ENCODE peak calls at places on chromosomes 3 and 15, in four cellular contexts. D is K562, J is GM12878, G is HepG2. Y is an unnamed sample.

GRCh38 chr3:13427662-13428603 is 7.8 kb upstream of the NUP210 start:
- DNase-seq in D (peak), J (no peak), G (no peak), Y (no peak)

GRCh38 chr15:64773606-64774555 is 1.5 kb downstream of the RBPMS2 start:
- DNase-seq in D (no peak), J (no peak), G (no peak), Y (no peak)

GRCh38 chr3:53811143-53811915 is 34.9 kb downstream of the CHDH start:
- DNase-seq in D (no peak), J (no peak), G (no peak), Y (no peak)

GRCh38 chr3:85912981-85913380 is 954.2 kb downstream of the CADM2 start:
- DNase-seq in D (no peak), J (no peak), G (peak), Y (no peak)

GRCh38 chr3:111412656-111413055 is 129.3 kb upstream of the CD96 start:
- DNase-seq in D (no peak), J (no peak), G (no peak), Y (no peak)

GRCh38 chr3:124592658-124593441 is 137.4 kb upstream of the UMPS start:
- DNase-seq in D (no peak), J (peak), G (no peak), Y (no peak)

GRCh38 chr3:46660543-46661523 is 32.6 kb downstream of the ALS2CL start:
- DNase-seq in D (no peak), J (no peak), G (no peak), Y (no peak)

GRCh38 chr3:66499881-66500574 is 794 bp downstream of the LRIG1 start:
- DNase-seq in D (no peak), J (no peak), G (no peak), Y (no peak)

GRCh38 chr15:86328658-86329057 is 249.0 kb downstream of the AGBL1 start:
- DNase-seq in D (no peak), J (no peak), G (no peak), Y (no peak)

GRCh38 chr3:197030379-197031314 is 1.0 kb upstream of the MELTF start:
- DNase-seq in D (peak), J (no peak), G (no peak), Y (no peak)

GRCh38 chr3:124064050-124064449 is 72.1 kb upstream of the ROPN1 start:
- DNase-seq in D (no peak), J (no peak), G (no peak), Y (no peak)

GRCh38 chr3:144128117-144128892 is 156.7 kb downstream of the DIPK2A start:
- DNase-seq in D (no peak), J (peak), G (no peak), Y (no peak)

GRCh38 chr3:125121246-125122010 is 65.6 kb upstream of the HEG1 start:
- DNase-seq in D (no peak), J (peak), G (no peak), Y (no peak)

GRCh38 chr15:86590461-86590860 is 510.8 kb downstream of the AGBL1 start:
- DNase-seq in D (no peak), J (no peak), G (no peak), Y (no peak)

GRCh38 chr15:85748176-85748575 is 46.5 kb downstream of the KLHL25 start:
- DNase-seq in D (no peak), J (no peak), G (no peak), Y (no peak)

GRCh38 chr3:150005243-150006102 is 34.8 kb upstream of the PFN2 start:
- DNase-seq in D (no peak), J (no peak), G (no peak), Y (no peak)

GRCh38 chr15:99143655-99144610 is 39.1 kb downstream of the SYNM start:
- DNase-seq in D (no peak), J (no peak), G (peak), Y (no peak)

GRCh38 chr15:99140590-99140989 is 35.7 kb downstream of the SYNM start:
- DNase-seq in D (no peak), J (no peak), G (no peak), Y (no peak)

GRCh38 chr15:99141943-99142342 is 37.1 kb downstream of the SYNM start:
- DNase-seq in D (no peak), J (no peak), G (no peak), Y (no peak)

GRCh38 chr15:99143230-99143629 is 38.4 kb downstream of the SYNM start:
- DNase-seq in D (no peak), J (no peak), G (no peak), Y (no peak)

GRCh38 chr15:99142562-99142961 is 37.7 kb downstream of the SYNM start:
- DNase-seq in D (no peak), J (no peak), G (no peak), Y (no peak)
- TF ChIP-seq FOXK2 in D (no peak), J (no peak), G (no peak), Y (no peak)

GRCh38 chr3:126126811-126127431 is 43.0 kb upstream of the SLC41A3 start:
- DNase-seq in D (no peak), J (no peak), G (no peak), Y (no peak)

GRCh38 chr3:126127904-126128303 is 44.0 kb upstream of the SLC41A3 start:
- DNase-seq in D (no peak), J (no peak), G (no peak), Y (no peak)

GRCh38 chr3:126126292-126126691 is 42.4 kb upstream of the SLC41A3 start:
- DNase-seq in D (no peak), J (no peak), G (no peak), Y (no peak)

GRCh38 chr3:126128504-126129407 is 44.8 kb upstream of the SLC41A3 start:
- DNase-seq in D (no peak), J (no peak), G (no peak), Y (no peak)

GRCh38 chr3:126127452-126127851 is 43.5 kb upstream of the SLC41A3 start:
- DNase-seq in D (no peak), J (no peak), G (no peak), Y (no peak)
- TF ChIP-seq FOXK2 in D (no peak), J (no peak), G (no peak), Y (no peak)

GRCh38 chr3:185283374-185283935 is 29.6 kb upstream of the EHHADH start:
- DNase-seq in D (no peak), J (no peak), G (no peak), Y (no peak)

GRCh38 chr3:185279582-185280138 is 25.8 kb upstream of the EHHADH start:
- DNase-seq in D (no peak), J (no peak), G (no peak), Y (no peak)

GRCh38 chr3:185282696-185283373 is 29.0 kb upstream of the EHHADH start:
- DNase-seq in D (no peak), J (peak), G (peak), Y (peak)

GRCh38 chr3:185276415-185276814 is 22.6 kb upstream of the EHHADH start:
- DNase-seq in D (no peak), J (no peak), G (peak), Y (no peak)

GRCh38 chr3:185280572-185281365 is 26.9 kb upstream of the EHHADH start:
- DNase-seq in D (peak), J (peak), G (peak), Y (peak)
- TF ChIP-seq FOXK2 in D (peak), J (no peak), G (no peak), Y (no peak)

DNA sequence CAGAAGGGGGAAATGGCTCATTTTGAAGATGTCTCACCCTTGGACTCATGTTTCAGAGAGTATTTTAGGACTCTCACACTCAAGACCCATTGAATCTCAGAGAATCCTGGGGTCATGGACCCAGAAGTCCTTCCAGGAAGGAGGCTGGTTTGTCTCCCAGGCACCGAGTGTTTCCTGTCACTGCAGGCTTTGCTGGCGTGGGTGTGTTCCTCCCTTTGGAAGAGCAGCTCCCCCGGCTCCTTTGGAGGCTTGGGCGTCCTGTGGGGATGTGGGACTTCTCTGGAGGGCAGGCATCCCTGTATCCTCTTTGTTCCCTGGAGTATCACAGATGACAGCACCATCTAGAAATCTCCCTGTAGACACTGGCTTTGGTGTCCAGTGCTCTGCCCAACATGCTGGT is 40.0 kb downstream of the DNAH1 start:
- DNase-seq in D (no peak), J (no peak), G (no peak), Y (no peak)
- TF ChIP-seq FOXK2 in D (no peak), J (no peak), G (no peak), Y (no peak)

GRCh38 chr3:116425126-116425525 is 20.2 kb downstream of the LSAMP start:
- DNase-seq in D (no peak), J (no peak), G (peak), Y (no peak)
- TF ChIP-seq FOXK2 in D (no peak), J (no peak), G (no peak), Y (no peak)

DNA sequence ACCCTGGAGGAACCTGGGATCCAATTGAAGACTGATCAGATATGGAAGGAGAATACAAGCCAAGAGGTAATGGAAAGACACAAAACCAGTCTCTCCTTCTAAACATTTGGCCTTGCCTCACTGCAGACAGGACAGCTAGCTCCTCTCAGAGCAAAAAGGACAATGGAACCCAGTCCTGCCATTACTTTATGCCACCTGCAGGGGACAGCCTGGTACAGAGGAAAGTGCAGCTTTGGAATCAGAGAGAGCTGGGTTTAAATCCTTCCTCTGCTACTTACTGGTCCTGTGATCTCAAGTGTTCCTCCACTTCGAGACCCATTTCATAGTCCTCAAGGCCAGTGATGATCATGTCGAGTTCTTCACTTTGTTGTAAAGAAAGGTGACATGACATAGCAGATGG is 159.4 kb upstream of the SMAD3 start:
- DNase-seq in D (no peak), J (no peak), G (no peak), Y (no peak)
- TF ChIP-seq FOXK2 in D (no peak), J (no peak), G (no peak), Y (no peak)

Y was measured in HEK293T.